ENCODE peak calls at places on chromosomes 13 and 19, in four cellular contexts. H is CD8-positive, alpha-beta T cell; R is K562; I is sigmoid colon. P is an unnamed sample.

GRCh38 chr13:54965881-54966280 is 1937.3 kb downstream of the OLFM4 start:
- DNase-seq in I (no peak), H (no peak), R (no peak), P (no peak)

GRCh38 chr13:102141625-102142472 is 260.0 kb downstream of the FGF14 start:
- DNase-seq in R (peak; percentile 4), H (no peak), I (no peak), P (peak; percentile 15)

GRCh38 chr19:55196803-55197202 is 12.5 kb downstream of the PTPRH start:
- DNase-seq in H (no peak), R (no peak), I (no peak), P (no peak)

GRCh38 chr19:13881231-13881691 is 4.3 kb downstream of the NANOS3 start:
- DNase-seq in R (no peak), H (no peak), I (no peak), P (peak; percentile 37)

GRCh38 chr19:13844130-13844631 is 32.8 kb upstream of the NANOS3 start:
- DNase-seq in H (no peak), R (no peak), I (no peak), P (no peak)

GRCh38 chr19:46629546-46630025 is 4.7 kb upstream of the PTGIR start:
- DNase-seq in R (no peak), I (no peak), H (no peak), P (no peak)

GRCh38 chr13:20921572-20921971 is 19.0 kb upstream of the XPO4 start:
- DNase-seq in I (no peak), H (no peak), R (no peak), P (no peak)

GRCh38 chr19:752652-753517 is 2.0 kb downstream of the MISP start:
- DNase-seq in I (peak; percentile 82), H (no peak), R (peak; percentile 34), P (no peak)

GRCh38 chr13:74586839-74587238 is 452.6 kb upstream of the KLF12 start:
- DNase-seq in I (no peak), R (no peak), H (no peak), P (no peak)

GRCh38 chr13:75079226-75079625 is 402.7 kb downstream of the TBC1D4 start:
- DNase-seq in R (no peak), H (no peak), I (no peak), P (no peak)

GRCh38 chr19:47020992-47021496 is 1.4 kb downstream of the NPAS1 start:
- DNase-seq in H (no peak), I (no peak), R (peak; percentile 73), P (peak; percentile 74)

GRCh38 chr13:72141845-72142470 is 275.0 kb upstream of the DACH1 start:
- DNase-seq in I (no peak), H (no peak), R (no peak), P (no peak)

GRCh38 chr13:28854657-28855056 is 34.5 kb downstream of the MTUS2 start:
- DNase-seq in H (no peak), I (no peak), R (peak; percentile 5), P (no peak)

GRCh38 chr13:32893176-32893575 is 123.0 kb upstream of the KL start:
- DNase-seq in H (no peak), I (no peak), R (no peak), P (no peak)

GRCh38 chr13:30808600-30808999 is 73.3 kb downstream of the ALOX5AP start:
- DNase-seq in H (no peak), I (peak; percentile 19), R (no peak), P (no peak)

GRCh38 chr13:95533545-95534135 is 18.9 kb upstream of the CLDN10 start:
- DNase-seq in H (no peak), I (no peak), R (no peak), P (no peak)

GRCh38 chr19:18966304-18966703 is 25.3 kb upstream of the HOMER3 start:
- DNase-seq in R (no peak), I (no peak), H (no peak), P (no peak)

GRCh38 chr19:19146000-19146608 is 7.8 kb upstream of the TMEM161A start:
- DNase-seq in R (peak; percentile 88), H (peak; percentile 81), I (peak; percentile 87), P (peak; percentile 92)

GRCh38 chr13:97710797-97711196 is 242.7 kb upstream of the IPO5 start:
- DNase-seq in R (no peak), I (no peak), H (no peak), P (no peak)

GRCh38 chr13:110715395-110716234 is 2.1 kb downstream of the ING1 start:
- DNase-seq in R (peak; percentile 88), I (peak; percentile 100), H (peak; percentile 92), P (peak; percentile 96)

GRCh38 chr13:110713981-110714797 is 689 bp downstream of the ING1 start:
- DNase-seq in R (no peak), H (peak; percentile 71), I (peak; percentile 84), P (peak; percentile 56)

GRCh38 chr13:110716235-110716505 is 2.7 kb downstream of the ING1 start:
- DNase-seq in I (peak; percentile 85), R (no peak), H (no peak), P (no peak)

GRCh38 chr13:110713642-110713952 is at the start of gene ING1:
- DNase-seq in I (no peak), H (no peak), R (no peak), P (no peak)

DNA sequence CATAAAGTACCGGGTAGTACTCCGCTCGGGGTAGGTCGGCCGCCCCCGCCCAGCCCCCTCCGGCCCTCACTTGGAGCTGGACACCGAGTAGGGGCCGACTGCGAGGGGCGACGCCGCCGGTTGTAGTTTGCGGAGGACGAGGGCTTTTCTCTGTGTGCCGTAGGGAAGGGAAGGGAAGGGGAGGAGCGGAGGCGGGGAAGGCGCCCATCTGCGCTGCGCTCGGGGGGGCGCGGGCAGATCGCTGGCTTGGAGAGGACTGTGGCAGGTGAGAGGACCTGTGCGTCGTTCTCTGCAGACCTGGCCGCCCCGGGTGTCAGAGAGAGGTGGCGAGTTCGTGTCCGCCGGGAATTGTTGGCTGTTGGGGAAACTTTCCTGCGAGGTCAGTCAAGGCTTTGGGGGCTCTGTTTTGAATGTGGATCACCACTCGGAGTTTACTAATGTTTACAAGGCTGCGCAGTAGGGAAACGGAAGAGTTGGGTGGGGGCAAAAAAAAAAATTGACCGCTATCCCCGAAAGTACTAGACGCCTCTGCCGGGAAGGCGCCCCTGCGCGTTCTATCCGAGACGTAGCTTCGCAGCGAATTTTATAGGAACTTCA is 1.4 kb downstream of the ING1 start:
- DNase-seq in H (peak; percentile 40), I (peak; percentile 86), R (no peak), P (no peak)
- TF ChIP-seq CTCF in H (no peak), I (no peak), R (no peak), P (no peak)

DNA sequence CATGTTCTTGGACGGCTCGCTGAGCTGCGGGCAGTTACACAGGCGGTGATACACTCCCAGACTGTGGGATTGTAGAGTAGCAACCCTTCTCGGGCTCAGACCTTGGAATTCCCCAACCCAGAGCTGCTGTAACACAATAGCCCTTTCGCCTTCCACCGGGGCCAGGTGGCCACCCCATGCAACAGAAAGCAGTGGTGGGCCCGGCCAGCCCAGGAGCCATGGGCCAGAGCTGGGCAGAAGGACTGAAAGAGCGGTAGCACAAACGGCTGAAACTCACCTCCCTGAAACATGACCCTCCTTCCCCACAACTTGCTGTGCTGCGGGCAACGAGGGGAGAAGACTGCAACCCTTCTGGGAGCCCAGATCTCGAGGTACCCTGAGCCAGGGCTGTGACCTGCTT is 429.0 kb downstream of the SLITRK1 start:
- DNase-seq in H (no peak), I (no peak), R (no peak), P (no peak)
- TF ChIP-seq CTCF in H (no peak), I (no peak), R (no peak), P (no peak)

GRCh38 chr19:4636151-4636717 is 3.1 kb upstream of the TNFAIP8L1 start:
- DNase-seq in R (peak; percentile 85), H (peak; percentile 70), I (peak; percentile 81), P (peak; percentile 88)

GRCh38 chr19:4638330-4638729 is 986 bp upstream of the TNFAIP8L1 start:
- DNase-seq in R (no peak), H (no peak), I (no peak), P (no peak)

GRCh38 chr19:4635763-4636135 is 3.6 kb upstream of the TNFAIP8L1 start:
- DNase-seq in R (no peak), H (no peak), I (no peak), P (peak; percentile 47)

GRCh38 chr19:4636761-4637160 is 2.6 kb upstream of the TNFAIP8L1 start:
- DNase-seq in I (no peak), H (no peak), R (no peak), P (no peak)

DNA sequence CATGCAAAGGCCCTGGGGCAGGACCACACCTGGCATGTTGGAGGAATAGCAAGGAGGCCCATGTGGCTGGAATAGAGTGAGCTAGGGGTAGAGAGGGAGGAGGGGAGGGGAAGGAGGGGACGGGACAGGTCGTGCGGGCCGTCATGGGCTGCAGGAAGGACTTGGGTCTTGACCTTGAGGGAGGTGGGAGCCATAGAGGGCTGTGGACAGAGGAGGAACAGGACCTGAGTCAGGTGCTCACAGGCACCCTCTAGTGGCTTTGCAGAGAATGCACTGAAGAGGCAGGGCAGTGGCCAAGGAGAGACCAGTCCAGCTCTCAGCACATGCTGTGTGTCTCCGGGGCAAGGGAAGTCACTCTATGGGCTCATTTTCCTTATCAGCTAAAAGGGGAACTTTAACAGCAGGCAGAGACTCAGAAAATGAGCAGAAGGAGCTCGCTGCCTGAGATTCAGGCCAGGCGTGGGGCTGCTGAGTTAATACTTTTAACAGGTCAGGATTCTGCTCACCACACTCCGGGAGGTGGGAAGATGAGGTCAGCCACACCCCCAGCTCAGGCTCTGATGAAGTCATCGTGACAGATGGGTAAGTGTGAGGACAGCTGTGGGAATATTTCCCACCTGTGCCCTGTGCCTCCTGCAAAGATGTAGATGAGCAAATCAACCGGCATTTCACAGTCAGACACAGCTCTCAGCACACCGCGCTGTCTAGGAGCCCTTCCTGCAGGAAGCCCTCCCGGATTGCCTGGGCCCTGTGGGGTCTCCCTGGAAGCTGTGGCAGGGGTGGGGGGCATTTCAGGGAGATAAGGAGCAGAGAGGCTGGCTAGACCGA is 6.0 kb upstream of the TNFAIP8L1 start:
- DNase-seq in R (peak; percentile 82), I (peak; percentile 79), H (no peak), P (peak; percentile 76)
- TF ChIP-seq CTCF in R (peak; percentile 94), I (peak; percentile 58), H (peak; percentile 49), P (peak; percentile 90)

DNA sequence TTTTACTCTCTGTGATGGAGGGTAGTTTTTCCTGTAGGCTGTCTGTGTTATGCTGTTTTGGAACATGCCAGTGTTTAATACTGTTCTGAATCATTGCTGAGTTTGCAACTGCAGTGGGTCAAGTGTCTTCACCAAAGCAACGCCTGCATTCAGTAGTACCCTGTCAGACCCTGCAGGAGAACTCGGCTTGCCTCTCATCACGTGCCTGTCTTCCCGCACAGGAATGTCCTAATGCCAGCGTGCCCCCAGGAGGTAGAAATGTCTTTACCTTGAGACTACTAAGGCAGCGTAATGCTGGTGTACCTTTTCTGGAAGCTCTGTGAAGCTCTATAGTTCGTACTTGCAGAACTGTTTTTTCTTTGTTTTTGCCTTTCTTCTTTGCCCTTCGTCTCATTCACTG is 42.3 kb downstream of the POLR1D start:
- DNase-seq in R (no peak), H (no peak), I (no peak), P (no peak)
- TF ChIP-seq CTCF in R (no peak), H (no peak), I (no peak), P (no peak)

DNA sequence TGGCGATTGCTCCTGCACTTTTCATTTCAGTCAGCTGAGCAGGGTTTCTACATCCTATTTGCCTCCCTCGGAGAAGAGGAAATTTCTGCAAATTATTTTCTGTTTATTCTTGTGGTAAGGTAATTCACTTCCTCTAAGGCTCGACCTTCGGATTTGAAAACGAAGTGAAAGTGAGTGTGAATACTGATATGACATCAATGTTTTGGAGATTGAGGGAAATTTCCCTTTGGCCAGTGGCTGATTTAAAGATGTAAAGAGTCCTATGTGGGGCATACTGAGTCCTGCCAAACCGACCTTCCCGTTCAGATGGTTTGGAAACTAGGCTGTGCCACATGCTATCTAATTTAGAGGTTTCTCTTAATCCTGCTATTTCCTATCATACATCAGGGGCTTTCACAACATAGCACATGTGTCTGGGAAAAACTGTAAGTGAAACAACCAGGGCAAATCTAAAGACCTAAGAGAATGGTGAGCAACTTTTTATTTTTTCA is 112.4 kb downstream of the POSTN start:
- DNase-seq in H (no peak), R (no peak), I (no peak), P (no peak)
- TF ChIP-seq CTCF in H (no peak), R (no peak), I (no peak), P (no peak)

P was measured in GM13976.